ENCODE peak calls at places on chromosomes 11 and 22, in seven cellular contexts. One of them, this sample, is unnamed.

GRCh38 chr11:135027461-135027860 is 615.4 kb upstream of the B3GAT1 start:
- DNase-seq in endothelial cell of umbilical vein: peak; percentile 38
- DNase-seq in left ventricle myocardium inferior: no peak
- DNase-seq in body of pancreas: peak; percentile 51
- DNase-seq in OCI-LY7: peak; percentile 7
- DNase-seq in adrenal gland: peak; percentile 62
- DNase-seq in thoracic aorta: no peak
- DNase-seq in this sample: peak; percentile 42

GRCh38 chr11:47552581-47553416 is at the start of gene CELF1:
- DNase-seq in endothelial cell of umbilical vein: peak; percentile 90
- DNase-seq in OCI-LY7: peak; percentile 96
- DNase-seq in adrenal gland: peak; percentile 93
- DNase-seq in body of pancreas: peak; percentile 92
- DNase-seq in thoracic aorta: peak; percentile 64
- DNase-seq in left ventricle myocardium inferior: peak; percentile 91
- DNase-seq in this sample: peak; percentile 80

GRCh38 chr11:86035164-86035563 is 33.7 kb downstream of the PICALM start:
- DNase-seq in body of pancreas: no peak
- DNase-seq in OCI-LY7: no peak
- DNase-seq in thoracic aorta: no peak
- DNase-seq in endothelial cell of umbilical vein: no peak
- DNase-seq in left ventricle myocardium inferior: no peak
- DNase-seq in adrenal gland: no peak
- DNase-seq in this sample: no peak

GRCh38 chr11:8080674-8081590 is at the start of gene TUB:
- DNase-seq in left ventricle myocardium inferior: no peak
- DNase-seq in body of pancreas: peak; percentile 42
- DNase-seq in endothelial cell of umbilical vein: no peak
- DNase-seq in OCI-LY7: no peak
- DNase-seq in thoracic aorta: no peak
- DNase-seq in adrenal gland: peak; percentile 35
- DNase-seq in this sample: no peak

GRCh38 chr11:67266424-67267187 is at the start of gene GRK2:
- DNase-seq in adrenal gland: peak; percentile 59
- DNase-seq in endothelial cell of umbilical vein: no peak
- DNase-seq in thoracic aorta: no peak
- DNase-seq in OCI-LY7: peak; percentile 69
- DNase-seq in body of pancreas: peak; percentile 57
- DNase-seq in left ventricle myocardium inferior: no peak
- DNase-seq in this sample: no peak

GRCh38 chr11:74311352-74311926 is at the start of gene P4HA3:
- DNase-seq in endothelial cell of umbilical vein: peak; percentile 78
- DNase-seq in OCI-LY7: no peak
- DNase-seq in left ventricle myocardium inferior: peak; percentile 69
- DNase-seq in body of pancreas: peak; percentile 78
- DNase-seq in thoracic aorta: no peak
- DNase-seq in adrenal gland: peak; percentile 68
- DNase-seq in this sample: peak; percentile 21

GRCh38 chr22:49996532-49997220 is 15.9 kb downstream of the IL17REL start:
- DNase-seq in left ventricle myocardium inferior: no peak
- DNase-seq in adrenal gland: no peak
- DNase-seq in endothelial cell of umbilical vein: no peak
- DNase-seq in thoracic aorta: peak; percentile 0
- DNase-seq in OCI-LY7: no peak
- DNase-seq in body of pancreas: peak; percentile 3
- DNase-seq in this sample: no peak

GRCh38 chr11:75583710-75584658 is 21.9 kb downstream of the SERPINH1 start:
- DNase-seq in left ventricle myocardium inferior: peak; percentile 83
- DNase-seq in body of pancreas: peak; percentile 63
- DNase-seq in adrenal gland: peak; percentile 72
- DNase-seq in endothelial cell of umbilical vein: peak; percentile 70
- DNase-seq in OCI-LY7: no peak
- DNase-seq in thoracic aorta: no peak
- DNase-seq in this sample: no peak

GRCh38 chr11:118640332-118641154 is 33.1 kb downstream of the PHLDB1 start:
- DNase-seq in body of pancreas: peak; percentile 62
- DNase-seq in endothelial cell of umbilical vein: no peak
- DNase-seq in adrenal gland: no peak
- DNase-seq in OCI-LY7: no peak
- DNase-seq in left ventricle myocardium inferior: no peak
- DNase-seq in thoracic aorta: no peak
- DNase-seq in this sample: no peak
- TF ChIP-seq CTCF in body of pancreas: no peak
- TF ChIP-seq CTCF in endothelial cell of umbilical vein: no peak
- TF ChIP-seq CTCF in adrenal gland: peak; percentile 21
- TF ChIP-seq CTCF in OCI-LY7: no peak
- TF ChIP-seq CTCF in left ventricle myocardium inferior: no peak
- TF ChIP-seq CTCF in thoracic aorta: no peak
- TF ChIP-seq CTCF in this sample: no peak

GRCh38 chr11:64291746-64292457 is 800 bp downstream of the KCNK4 start:
- DNase-seq in thoracic aorta: no peak
- DNase-seq in left ventricle myocardium inferior: no peak
- DNase-seq in body of pancreas: no peak
- DNase-seq in adrenal gland: no peak
- DNase-seq in OCI-LY7: no peak
- DNase-seq in endothelial cell of umbilical vein: no peak
- DNase-seq in this sample: no peak
- H3K4me3 ChIP-seq in thoracic aorta: peak overlapping the region; percentile 61
- H3K4me3 ChIP-seq in left ventricle myocardium inferior: peak overlapping the region; percentile 61
- H3K4me3 ChIP-seq in body of pancreas: no peak overlapping the region
- H3K4me3 ChIP-seq in adrenal gland: peak overlapping the region; percentile 35
- H3K4me3 ChIP-seq in OCI-LY7: no peak overlapping the region
- H3K4me3 ChIP-seq in endothelial cell of umbilical vein: no peak overlapping the region
- H3K4me3 ChIP-seq in this sample: peak overlapping the region; percentile 15

DNA sequence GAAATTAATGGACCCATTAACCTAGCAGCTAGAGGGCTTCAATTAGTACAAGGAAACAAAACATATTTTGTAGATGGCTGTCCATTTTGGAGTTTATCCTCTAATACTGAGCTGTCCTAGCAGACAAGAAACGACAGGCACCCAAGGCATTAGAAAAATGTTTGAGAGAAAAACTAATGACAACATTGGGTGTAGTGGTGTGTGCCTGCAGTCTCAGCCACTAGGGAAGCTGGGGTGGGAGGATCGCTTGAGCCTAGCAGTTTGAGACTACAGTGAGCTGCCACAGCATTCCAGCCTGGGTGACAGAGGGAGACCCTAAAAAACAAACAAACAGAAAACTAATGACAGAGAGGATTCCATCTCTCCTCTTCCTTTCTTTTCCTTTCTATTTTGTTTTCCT is 1.5 kb downstream of the A4GALT start:
- DNase-seq in thoracic aorta: no peak
- DNase-seq in endothelial cell of umbilical vein: no peak
- DNase-seq in left ventricle myocardium inferior: no peak
- DNase-seq in adrenal gland: no peak
- DNase-seq in OCI-LY7: peak; percentile 57
- DNase-seq in body of pancreas: no peak
- DNase-seq in this sample: no peak
- H3K27ac ChIP-seq in thoracic aorta: peak overlapping the region; percentile 76
- H3K27ac ChIP-seq in endothelial cell of umbilical vein: no peak overlapping the region
- H3K27ac ChIP-seq in left ventricle myocardium inferior: peak overlapping the region; percentile 99
- H3K27ac ChIP-seq in adrenal gland: peak overlapping the region; percentile 72
- H3K27ac ChIP-seq in OCI-LY7: peak overlapping the region; percentile 97
- H3K27ac ChIP-seq in body of pancreas: peak overlapping the region; percentile 50
- H3K27ac ChIP-seq in this sample: no peak overlapping the region

GRCh38 chr11:130449996-130450419 is 1.6 kb downstream of the ADAMTS15 start:
- DNase-seq in endothelial cell of umbilical vein: no peak
- DNase-seq in body of pancreas: peak; percentile 58
- DNase-seq in adrenal gland: peak; percentile 22
- DNase-seq in OCI-LY7: no peak
- DNase-seq in left ventricle myocardium inferior: peak; percentile 91
- DNase-seq in thoracic aorta: peak; percentile 25
- DNase-seq in this sample: peak; percentile 74
- TF ChIP-seq CTCF in endothelial cell of umbilical vein: no peak
- TF ChIP-seq CTCF in body of pancreas: no peak
- TF ChIP-seq CTCF in adrenal gland: peak; percentile 36
- TF ChIP-seq CTCF in OCI-LY7: no peak
- TF ChIP-seq CTCF in left ventricle myocardium inferior: peak; percentile 83
- TF ChIP-seq CTCF in thoracic aorta: peak; percentile 90
- TF ChIP-seq CTCF in this sample: peak; percentile 82

GRCh38 chr22:46083383-46084350 is 66.7 kb upstream of the PPARA start:
- DNase-seq in body of pancreas: peak; percentile 46
- DNase-seq in adrenal gland: peak; percentile 16
- DNase-seq in endothelial cell of umbilical vein: no peak
- DNase-seq in left ventricle myocardium inferior: peak; percentile 16
- DNase-seq in OCI-LY7: no peak
- DNase-seq in thoracic aorta: no peak
- DNase-seq in this sample: no peak
- H3K4me3 ChIP-seq in body of pancreas: no peak overlapping the region
- H3K4me3 ChIP-seq in adrenal gland: peak overlapping the region; percentile 9
- H3K4me3 ChIP-seq in endothelial cell of umbilical vein: no peak overlapping the region
- H3K4me3 ChIP-seq in left ventricle myocardium inferior: peak overlapping the region; percentile 96
- H3K4me3 ChIP-seq in OCI-LY7: no peak overlapping the region
- H3K4me3 ChIP-seq in thoracic aorta: peak overlapping the region; percentile 86
- H3K4me3 ChIP-seq in this sample: peak overlapping the region; percentile 15

GRCh38 chr11:120088056-120088455 is 49.9 kb downstream of the TRIM29 start:
- DNase-seq in adrenal gland: no peak
- DNase-seq in thoracic aorta: no peak
- DNase-seq in endothelial cell of umbilical vein: no peak
- DNase-seq in body of pancreas: no peak
- DNase-seq in left ventricle myocardium inferior: no peak
- DNase-seq in OCI-LY7: no peak
- DNase-seq in this sample: no peak

GRCh38 chr11:120091121-120091520 is 46.8 kb downstream of the TRIM29 start:
- DNase-seq in thoracic aorta: no peak
- DNase-seq in adrenal gland: no peak
- DNase-seq in body of pancreas: no peak
- DNase-seq in endothelial cell of umbilical vein: no peak
- DNase-seq in left ventricle myocardium inferior: no peak
- DNase-seq in OCI-LY7: no peak
- DNase-seq in this sample: no peak

GRCh38 chr11:120091701-120092100 is 46.2 kb downstream of the TRIM29 start:
- DNase-seq in body of pancreas: no peak
- DNase-seq in adrenal gland: no peak
- DNase-seq in endothelial cell of umbilical vein: no peak
- DNase-seq in left ventricle myocardium inferior: no peak
- DNase-seq in thoracic aorta: no peak
- DNase-seq in OCI-LY7: no peak
- DNase-seq in this sample: no peak

GRCh38 chr11:120089036-120090001 is 48.6 kb downstream of the TRIM29 start:
- DNase-seq in body of pancreas: peak; percentile 22
- DNase-seq in thoracic aorta: peak; percentile 17
- DNase-seq in OCI-LY7: no peak
- DNase-seq in endothelial cell of umbilical vein: no peak
- DNase-seq in left ventricle myocardium inferior: no peak
- DNase-seq in adrenal gland: no peak
- DNase-seq in this sample: no peak

GRCh38 chr11:120090411-120090810 is 47.5 kb downstream of the TRIM29 start:
- DNase-seq in OCI-LY7: no peak
- DNase-seq in adrenal gland: peak; percentile 2
- DNase-seq in thoracic aorta: no peak
- DNase-seq in body of pancreas: no peak
- DNase-seq in endothelial cell of umbilical vein: no peak
- DNase-seq in left ventricle myocardium inferior: no peak
- DNase-seq in this sample: no peak
- H3K27ac ChIP-seq in OCI-LY7: no peak overlapping the region
- H3K27ac ChIP-seq in adrenal gland: no peak overlapping the region
- H3K27ac ChIP-seq in thoracic aorta: peak overlapping the region; percentile 10
- H3K27ac ChIP-seq in body of pancreas: no peak overlapping the region
- H3K27ac ChIP-seq in endothelial cell of umbilical vein: no peak overlapping the region
- H3K27ac ChIP-seq in left ventricle myocardium inferior: no peak overlapping the region
- H3K27ac ChIP-seq in this sample: no peak overlapping the region